ENCODE peak calls at places on chromosomes 11 and 22, in four cellular contexts. B is PC-3, J is neural progenitor cell, C is HCT116. L is an unnamed sample.
A peak's percentile ranks its signal among the peaks of the same experiment; 100 is the strongest.

GRCh38 chr11:12744831-12745502 is 70.7 kb downstream of the TEAD1 start:
- DNase-seq in B (no peak), J (peak; percentile 19), C (no peak), L (no peak)

GRCh38 chr11:73376803-73377629 is 817 bp downstream of the RELT start:
- DNase-seq in B (peak; percentile 69), J (peak; percentile 58), C (peak; percentile 40), L (peak; percentile 75)

GRCh38 chr11:47239889-47240288 is 8.7 kb downstream of the ACP2 start:
- DNase-seq in B (no peak), J (no peak), C (no peak), L (no peak)

GRCh38 chr11:78244080-78244479 is 55.4 kb downstream of the USP35 start:
- DNase-seq in B (no peak), J (no peak), C (no peak), L (no peak)

GRCh38 chr22:46588279-46589140 is 31.7 kb upstream of the GRAMD4 start:
- DNase-seq in B (no peak), J (peak; percentile 13), C (no peak), L (peak; percentile 4)

GRCh38 chr22:24335529-24335928 is 64.9 kb downstream of the SPECC1L start:
- DNase-seq in B (no peak), J (no peak), C (no peak), L (no peak)

GRCh38 chr11:31797227-31798056 is 13.7 kb downstream of the PAX6 start:
- DNase-seq in B (no peak), J (peak; percentile 60), C (no peak), L (no peak)

GRCh38 chr11:67312187-67313021 is 9.1 kb downstream of the SSH3 start:
- DNase-seq in B (peak; percentile 96), J (no peak), C (no peak), L (no peak)

GRCh38 chr11:14148653-14149273 is 186.2 kb downstream of the SPON1 start:
- DNase-seq in B (peak; percentile 72), J (peak; percentile 30), C (peak; percentile 29), L (peak; percentile 68)

GRCh38 chr11:65866524-65867283 is 5.9 kb downstream of the EFEMP2 start:
- DNase-seq in B (no peak), J (no peak), C (no peak), L (no peak)

GRCh38 chr11:80165763-80166162 is 724.9 kb upstream of the TENM4 start:
- DNase-seq in B (peak; percentile 31), J (no peak), C (no peak), L (no peak)

GRCh38 chr22:44136112-44136511 is 44.6 kb upstream of the PARVG start:
- DNase-seq in B (no peak), J (no peak), C (no peak), L (no peak)

GRCh38 chr11:69215784-69216415 is 60.2 kb downstream of the SMIM38 start:
- DNase-seq in B (peak; percentile 65), J (no peak), C (no peak), L (no peak)

GRCh38 chr22:24938741-24939341 is 7.7 kb downstream of the LHFPL7 start:
- DNase-seq in B (peak; percentile 72), J (peak; percentile 82), C (no peak), L (peak; percentile 72)

GRCh38 chr22:40955516-40955915 is 4.3 kb downstream of the RBX1 start:
- DNase-seq in B (no peak), J (no peak), C (no peak), L (no peak)

GRCh38 chr11:68076371-68077042 is 37.7 kb downstream of the TCIRG1 start:
- DNase-seq in B (no peak), J (peak; percentile 16), C (no peak), L (no peak)

GRCh38 chr11:116829525-116830183 is at the start of gene APOC3:
- DNase-seq in B (no peak), J (no peak), C (no peak), L (peak; percentile 80)

GRCh38 chr11:80103149-80103859 is 662.5 kb upstream of the TENM4 start:
- DNase-seq in B (peak; percentile 78), J (no peak), C (no peak), L (peak; percentile 25)

GRCh38 chr11:12696911-12697581 is 22.8 kb downstream of the TEAD1 start:
- DNase-seq in B (peak; percentile 85), J (no peak), C (peak; percentile 57), L (no peak)

GRCh38 chr11:12664410-12664809 is 9.8 kb upstream of the TEAD1 start:
- DNase-seq in B (no peak), J (no peak), C (no peak), L (no peak)

GRCh38 chr22:25382762-25383161 is 163.3 kb downstream of the CRYBB2 start:
- DNase-seq in B (no peak), J (no peak), C (no peak), L (no peak)

GRCh38 chr11:2089536-2090165 is 49.5 kb downstream of the IGF2 start:
- DNase-seq in B (peak; percentile 71), J (peak; percentile 47), C (peak; percentile 73), L (peak; percentile 40)

GRCh38 chr11:128690746-128691091 is 3.2 kb upstream of the FLI1 start:
- DNase-seq in B (no peak), J (peak; percentile 30), C (no peak), L (no peak)

GRCh38 chr22:21923163-21923561 is 29.5 kb downstream of the PPM1F start:
- DNase-seq in B (no peak), J (no peak), C (no peak), L (no peak)

GRCh38 chr11:94700631-94701030 is 67.5 kb upstream of the AMOTL1 start:
- DNase-seq in B (no peak), J (no peak), C (no peak), L (no peak)

GRCh38 chr11:12380565-12381325 is 3.4 kb downstream of the PARVA start:
- DNase-seq in B (no peak), J (no peak), C (no peak), L (no peak)

GRCh38 chr11:69397732-69398131 is 83.7 kb upstream of the LINC01488 start:
- DNase-seq in B (no peak), J (no peak), C (no peak), L (no peak)

GRCh38 chr22:46147061-46147460 is 3.3 kb upstream of the PPARA start:
- DNase-seq in B (no peak), J (no peak), C (no peak), L (no peak)

GRCh38 chr11:82631722-82632630 is 101.7 kb downstream of the FAM181B start:
- DNase-seq in B (peak; percentile 26), J (no peak), C (no peak), L (no peak)

GRCh38 chr11:34583818-34584217 is 37.1 kb upstream of the EHF start:
- DNase-seq in B (no peak), J (no peak), C (no peak), L (no peak)

GRCh38 chr11:67409261-67409666 is 5.4 kb downstream of the TBC1D10C start:
- DNase-seq in B (no peak), J (no peak), C (no peak), L (no peak)

GRCh38 chr11:102430158-102430836 is 22.3 kb downstream of the TMEM123 start:
- DNase-seq in B (no peak), J (no peak), C (no peak), L (no peak)

GRCh38 chr11:102546923-102547471 is 16.4 kb upstream of the MMP7 start:
- DNase-seq in B (peak; percentile 49), J (no peak), C (no peak), L (no peak)

GRCh38 chr22:48528221-48528915 is 1299.3 kb downstream of the BRD1 start:
- DNase-seq in B (no peak), J (no peak), C (no peak), L (peak; percentile 84)

GRCh38 chr11:133897331-133897650 is 52.0 kb upstream of the SPATA19 start:
- DNase-seq in B (no peak), J (no peak), C (no peak), L (no peak)

GRCh38 chr11:61497876-61498275 is 10.7 kb upstream of the LRRC10B start:
- DNase-seq in B (no peak), J (no peak), C (no peak), L (no peak)

DNA sequence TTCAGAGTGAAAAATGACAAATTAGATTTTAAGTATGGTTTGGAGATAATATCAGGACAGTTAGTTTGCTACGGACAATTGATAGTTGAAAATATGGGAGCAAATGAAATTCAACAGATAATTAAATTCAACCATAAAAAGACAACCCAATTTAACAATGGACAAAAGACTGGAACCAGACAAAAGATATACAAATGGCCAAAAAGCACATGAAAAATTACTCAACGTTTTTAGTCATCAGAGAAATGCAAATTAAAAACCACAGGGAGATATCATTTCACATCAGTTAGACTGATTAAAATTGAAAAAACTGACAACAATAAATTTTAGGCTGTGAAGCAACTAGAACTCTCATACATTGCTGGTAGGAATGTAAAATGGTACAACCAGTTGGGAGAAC is 27.2 kb downstream of the SIK2 start:
- DNase-seq in B (no peak), J (no peak), C (no peak), L (no peak)
- TF ChIP-seq EZH2phosphoT487 in B (no peak), J (no peak), C (no peak), L (no peak)

GRCh38 chr11:85912414-85912813 is 57.2 kb downstream of the CCDC83 start:
- DNase-seq in B (no peak), J (no peak), C (no peak), L (no peak)
- TF ChIP-seq CTCF in B (no peak), J (no peak), C (no peak), L (no peak)

GRCh38 chr11:130451261-130452019 is 3.0 kb downstream of the ADAMTS15 start:
- DNase-seq in B (peak; percentile 76), J (no peak), C (no peak), L (no peak)
- TF ChIP-seq EZH2phosphoT487 in B (no peak), J (no peak), C (no peak), L (no peak)

GRCh38 chr22:19774628-19775027 is 14.1 kb downstream of the TBX1 start:
- DNase-seq in B (no peak), J (no peak), C (no peak), L (no peak)

GRCh38 chr22:19770349-19771220 is 10.0 kb downstream of the TBX1 start:
- DNase-seq in B (no peak), J (no peak), C (no peak), L (no peak)

GRCh38 chr22:19773470-19774040 is 13.0 kb downstream of the TBX1 start:
- DNase-seq in B (no peak), J (no peak), C (no peak), L (no peak)

GRCh38 chr22:19772422-19772672 is 11.8 kb downstream of the TBX1 start:
- DNase-seq in B (no peak), J (no peak), C (no peak), L (no peak)

GRCh38 chr22:19772673-19773469 is 12.3 kb downstream of the TBX1 start:
- DNase-seq in B (no peak), J (no peak), C (no peak), L (no peak)
- TF ChIP-seq CTCF in B (no peak), J (no peak), C (no peak), L (no peak)

GRCh38 chr11:45994421-45995341 is 72.2 kb downstream of the LARGE2 start:
- DNase-seq in B (no peak), J (peak; percentile 72), C (no peak), L (peak; percentile 66)
- TF ChIP-seq EZH2phosphoT487 in B (no peak), J (no peak), C (no peak), L (no peak)

DNA sequence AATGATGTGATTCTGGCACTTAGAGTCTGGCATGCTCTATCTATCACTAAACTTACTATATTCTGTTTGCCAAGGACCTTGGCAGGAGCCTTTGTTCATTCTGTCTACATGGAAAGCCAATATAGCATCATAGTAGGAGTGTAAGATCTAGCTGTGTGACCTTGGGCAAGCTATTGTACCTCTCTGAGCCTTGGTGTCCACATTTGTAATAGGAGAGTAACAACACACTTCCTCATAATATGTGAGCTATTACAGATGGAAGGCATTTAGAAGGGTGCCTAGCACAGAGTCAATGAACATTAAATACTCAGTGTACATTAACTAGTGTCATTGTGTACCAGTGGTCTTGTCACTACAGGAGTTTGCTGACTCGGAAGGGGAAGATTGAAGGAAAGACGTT is 507.6 kb downstream of the SOX6 start:
- DNase-seq in B (no peak), J (no peak), C (no peak), L (no peak)
- TF ChIP-seq CTCF in B (no peak), J (no peak), C (no peak), L (no peak)